ENCODE peak calls at places on chromosome 18, in five cellular contexts. G is HCT116, H is DND-41, I is A673, C is neural progenitor cell. D is an unnamed sample.

GRCh38 chr18:60753753-60754152 is 381.2 kb upstream of the MC4R start:
- DNase-seq in G (no peak), H (no peak), I (no peak), C (no peak), D (no peak)

GRCh38 chr18:70331456-70332097 is 42.7 kb downstream of the SOCS6 start:
- DNase-seq in G (no peak), H (no peak), I (no peak), C (no peak), D (no peak)

GRCh38 chr18:37258819-37259218 is 306.8 kb downstream of the CELF4 start:
- DNase-seq in G (no peak), H (no peak), I (no peak), C (no peak), D (no peak)

GRCh38 chr18:23938046-23938756 is 76.4 kb upstream of the TTC39C start:
- DNase-seq in G (no peak), H (peak), I (no peak), C (no peak), D (no peak)

GRCh38 chr18:73136134-73136533 is 268.3 kb upstream of the NETO1 start:
- DNase-seq in G (no peak), H (no peak), I (peak), C (peak), D (peak)

GRCh38 chr18:76498064-76498463 is 3.0 kb upstream of the ZNF516 start:
- DNase-seq in G (no peak), H (no peak), I (no peak), C (no peak), D (no peak)

GRCh38 chr18:37674570-37674969 is 109.0 kb upstream of the CELF4 start:
- DNase-seq in G (peak), H (no peak), I (no peak), C (no peak), D (no peak)

GRCh38 chr18:12593861-12594260 is 64.0 kb downstream of the SPIRE1 start:
- DNase-seq in G (no peak), H (no peak), I (no peak), C (no peak), D (no peak)

GRCh38 chr18:69067048-69067447 is 269.2 kb downstream of the CCDC102B start:
- DNase-seq in G (no peak), H (no peak), I (no peak), C (no peak), D (no peak)

DNA sequence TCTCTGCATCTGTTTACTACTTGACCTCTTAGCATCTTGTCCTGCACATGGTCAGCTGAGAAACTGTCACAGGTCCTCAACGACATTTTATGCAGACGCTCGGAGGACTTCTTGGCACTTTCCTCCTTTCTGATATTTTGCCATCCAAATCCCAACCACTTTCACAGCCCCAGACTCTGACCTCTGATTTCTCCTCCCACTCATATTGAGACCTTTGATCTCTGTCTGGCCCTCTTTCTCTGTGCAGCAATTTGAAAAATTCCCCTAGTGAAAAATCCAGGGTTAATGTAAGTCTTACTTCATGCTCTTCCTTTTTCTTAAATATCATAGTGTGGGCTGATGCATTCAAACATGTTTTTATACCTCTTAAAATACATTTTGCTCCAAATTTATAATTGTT is 273.8 kb downstream of the CCDC102B start:
- DNase-seq in G (no peak), H (no peak), I (no peak), C (no peak), D (no peak)
- TF ChIP-seq EZH2 in G (no peak), H (no peak), I (no peak), C (no peak), D (no peak)

DNA sequence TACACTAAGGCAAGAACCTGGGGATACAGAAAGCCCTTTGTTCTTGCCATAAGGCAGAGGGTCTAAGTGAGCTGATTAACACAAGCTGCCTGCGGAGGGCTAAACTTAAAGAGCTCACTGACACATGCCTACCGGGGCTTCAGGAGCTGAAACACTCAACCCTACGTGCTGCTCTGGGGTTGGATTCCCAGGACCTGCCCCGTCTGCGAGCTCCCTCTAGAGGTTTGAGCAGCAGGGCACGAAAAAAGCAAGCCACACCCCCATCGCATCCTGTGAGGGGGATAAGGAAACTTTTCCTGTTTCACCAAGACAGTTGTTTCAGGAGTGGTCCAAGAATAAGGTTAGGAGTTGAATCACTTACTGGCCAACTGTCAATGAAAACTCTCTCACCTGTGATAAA is 562.1 kb downstream of the TMX3 start:
- DNase-seq in G (no peak), H (no peak), I (peak), C (peak), D (no peak)
- TF ChIP-seq CTCF in G (no peak), H (no peak), I (peak), C (peak), D (peak)

GRCh38 chr18:55265916-55266488 is 306.7 kb upstream of the CCDC68 start:
- DNase-seq in G (no peak), H (no peak), I (peak), C (no peak), D (no peak)
- TF ChIP-seq EZH2 in G (no peak), H (no peak), I (no peak), C (no peak), D (no peak)

GRCh38 chr18:62245177-62245576 is 58.1 kb downstream of the RELCH start:
- DNase-seq in G (no peak), H (no peak), I (no peak), C (no peak), D (no peak)

GRCh38 chr18:62248313-62248712 is 61.3 kb downstream of the RELCH start:
- DNase-seq in G (no peak), H (no peak), I (no peak), C (no peak), D (no peak)

GRCh38 chr18:62249478-62250097 is 62.5 kb downstream of the RELCH start:
- DNase-seq in G (peak), H (peak), I (peak), C (peak), D (peak)

GRCh38 chr18:62242955-62243354 is 55.9 kb downstream of the RELCH start:
- DNase-seq in G (no peak), H (no peak), I (no peak), C (no peak), D (no peak)

DNA sequence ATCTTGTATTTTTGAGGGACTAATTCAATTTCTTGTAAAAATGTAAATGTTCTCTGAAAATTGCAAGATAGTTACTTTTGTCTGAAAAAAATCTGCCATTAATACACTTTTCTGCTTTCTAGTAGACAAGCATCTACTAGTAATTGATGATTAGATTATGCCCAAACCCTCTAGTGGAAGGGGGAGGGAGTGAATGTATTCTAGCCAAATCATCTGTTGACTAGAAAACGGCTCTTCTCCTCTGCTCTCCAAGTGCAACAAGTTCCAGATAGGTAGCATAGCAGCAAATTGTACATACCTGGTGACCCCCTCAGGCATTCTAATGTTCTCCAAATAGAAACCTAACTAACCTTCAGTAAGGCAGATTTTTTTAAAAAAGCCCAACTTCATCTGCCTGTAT is 58.6 kb downstream of the RELCH start:
- DNase-seq in G (no peak), H (no peak), I (no peak), C (no peak), D (no peak)
- TF ChIP-seq CTCF in G (peak), H (no peak), I (peak), C (peak), D (peak)

GRCh38 chr18:79797518-79798345 is at the start of gene KCNG2:
- DNase-seq in G (no peak), H (no peak), I (peak), C (peak), D (no peak)
- TF ChIP-seq EZH2 in G (no peak), H (no peak), I (no peak), C (no peak), D (no peak)

DNA sequence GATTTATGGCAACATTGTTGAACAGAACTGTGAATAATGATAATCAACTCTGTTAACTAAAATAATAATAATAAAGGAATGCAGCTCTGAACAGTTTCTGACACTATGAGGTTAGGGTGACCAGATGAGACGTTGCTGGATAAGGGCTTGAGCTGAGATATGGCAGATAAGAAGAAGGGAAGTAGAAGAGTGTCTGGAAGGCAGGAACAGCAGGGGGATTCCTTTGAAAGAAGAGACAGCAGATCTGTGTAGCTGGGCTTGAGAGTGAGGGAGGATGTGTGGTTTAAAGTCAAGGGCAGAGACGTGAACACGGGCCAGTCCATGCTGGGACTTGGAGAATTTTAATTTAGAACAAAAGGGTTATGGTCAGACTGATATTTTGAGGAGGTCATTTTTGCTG is 273.1 kb upstream of the SLC14A2 start:
- DNase-seq in G (no peak), H (no peak), I (no peak), C (no peak), D (no peak)
- TF ChIP-seq CTCF in G (no peak), H (no peak), I (no peak), C (no peak), D (no peak)

GRCh38 chr18:32770181-32770650 is 2.6 kb downstream of the KLHL14 start:
- DNase-seq in G (no peak), H (no peak), I (no peak), C (peak), D (no peak)
- TF ChIP-seq EZH2 in G (no peak), H (no peak), I (no peak), C (peak), D (no peak)

GRCh38 chr18:58102875-58103274 is 58.8 kb downstream of the NEDD4L start:
- DNase-seq in G (no peak), H (no peak), I (no peak), C (no peak), D (no peak)

GRCh38 chr18:58101291-58101706 is 57.3 kb downstream of the NEDD4L start:
- DNase-seq in G (no peak), H (no peak), I (no peak), C (peak), D (no peak)

GRCh38 chr18:58100154-58100553 is 56.1 kb downstream of the NEDD4L start:
- DNase-seq in G (no peak), H (no peak), I (no peak), C (no peak), D (peak)

GRCh38 chr18:58103339-58103930 is 59.4 kb downstream of the NEDD4L start:
- DNase-seq in G (no peak), H (no peak), I (no peak), C (no peak), D (no peak)

GRCh38 chr18:58102020-58102419 is 58.0 kb downstream of the NEDD4L start:
- DNase-seq in G (no peak), H (no peak), I (no peak), C (no peak), D (no peak)
- TF ChIP-seq CTCF in G (no peak), H (no peak), I (no peak), C (no peak), D (no peak)

GRCh38 chr18:11147962-11148654 is 1.3 kb downstream of the PIEZO2 start:
- DNase-seq in G (no peak), H (no peak), I (no peak), C (no peak), D (no peak)
- TF ChIP-seq EZH2 in G (no peak), H (no peak), I (no peak), C (no peak), D (no peak)